ENCODE peak calls at places on chromosomes 2 and 18, in seven cellular contexts. U is hepatocyte, M is uterus, N is HFF-Myc, H is PC-3, Z is brain microvascular endothelial cell, T is A549. C is an unnamed sample.

GRCh38 chr2:73028841-73029240 is 42.7 kb downstream of the SFXN5 start:
- DNase-seq in U (no peak), M (no peak), N (no peak), H (no peak), Z (peak), T (no peak), C (no peak)

GRCh38 chr2:141392517-141393213 is 738.2 kb downstream of the LRP1B start:
- DNase-seq in U (peak), M (no peak), N (no peak), H (peak), Z (peak), T (peak), C (no peak)

GRCh38 chr2:231488331-231488730 is 24.0 kb upstream of the NCL start:
- DNase-seq in U (no peak), M (no peak), N (no peak), H (no peak), Z (no peak), T (no peak), C (no peak)

GRCh38 chr18:61972389-61973264 is 79.8 kb upstream of the RNF152 start:
- DNase-seq in U (no peak), M (no peak), N (no peak), H (no peak), Z (no peak), T (no peak), C (no peak)

GRCh38 chr2:234355052-234355720 is 141.7 kb downstream of the ARL4C start:
- DNase-seq in U (no peak), M (no peak), N (no peak), H (no peak), Z (no peak), T (no peak), C (no peak)

GRCh38 chr18:4352746-4353522 is 102.2 kb downstream of the DLGAP1 start:
- DNase-seq in U (peak), M (no peak), N (no peak), H (no peak), Z (no peak), T (no peak), C (no peak)

GRCh38 chr18:30929718-30930117 is 112.8 kb downstream of the DSC3 start:
- DNase-seq in U (no peak), M (no peak), N (no peak), H (no peak), Z (no peak), T (no peak), C (no peak)

GRCh38 chr18:44758821-44759624 is 78.3 kb downstream of the SETBP1 start:
- DNase-seq in U (no peak), M (no peak), N (no peak), H (no peak), Z (no peak), T (no peak), C (no peak)

GRCh38 chr2:166180951-166181812 is 53.4 kb upstream of the SCN1A start:
- DNase-seq in U (peak), M (no peak), N (peak), H (peak), Z (peak), T (peak), C (peak)

GRCh38 chr2:28833740-28834139 is 23.1 kb downstream of the SPDYA start:
- DNase-seq in U (no peak), M (no peak), N (no peak), H (no peak), Z (no peak), T (no peak), C (no peak)

GRCh38 chr18:46385124-46385523 is 271.9 kb downstream of the LOXHD1 start:
- DNase-seq in U (no peak), M (no peak), N (no peak), H (no peak), Z (no peak), T (no peak), C (no peak)

GRCh38 chr2:200396726-200397348 is 90.3 kb downstream of the SPATS2L start:
- DNase-seq in U (peak), M (no peak), N (no peak), H (peak), Z (no peak), T (no peak), C (no peak)

GRCh38 chr2:150271952-150272351 is 215.5 kb downstream of the RND3 start:
- DNase-seq in U (peak), M (no peak), N (no peak), H (peak), Z (peak), T (peak), C (no peak)

GRCh38 chr2:8016688-8017087 is 665.2 kb upstream of the ID2 start:
- DNase-seq in U (no peak), M (no peak), N (no peak), H (no peak), Z (no peak), T (no peak), C (no peak)

GRCh38 chr18:9068346-9068745 is 34.2 kb upstream of the NDUFV2 start:
- DNase-seq in U (peak), M (no peak), N (no peak), H (peak), Z (no peak), T (no peak), C (no peak)

GRCh38 chr2:938181-939005 is 12.3 kb upstream of the SNTG2 start:
- DNase-seq in U (no peak), M (no peak), N (no peak), H (no peak), Z (peak), T (no peak), C (no peak)

GRCh38 chr18:56255381-56255780 is 383.0 kb downstream of the TXNL1 start:
- DNase-seq in U (no peak), M (no peak), N (no peak), H (no peak), Z (no peak), T (no peak), C (no peak)

GRCh38 chr18:54878662-54879058 is 50.4 kb downstream of the RAB27B start:
- DNase-seq in U (no peak), M (no peak), N (no peak), H (no peak), Z (no peak), T (no peak), C (no peak)

GRCh38 chr2:73970850-73971471 is 13.7 kb upstream of the TET3 start:
- DNase-seq in U (no peak), M (peak), N (no peak), H (no peak), Z (no peak), T (no peak), C (no peak)

GRCh38 chr2:213649176-213649575 is 364.9 kb downstream of the SPAG16 start:
- DNase-seq in U (no peak), M (no peak), N (no peak), H (peak), Z (no peak), T (no peak), C (no peak)

GRCh38 chr2:232455426-232456255 is at the start of gene ALPI:
- DNase-seq in U (peak), M (no peak), N (no peak), H (no peak), Z (no peak), T (no peak), C (no peak)

GRCh38 chr2:71897145-71897495 is 250.5 kb downstream of the CYP26B1 start:
- DNase-seq in U (no peak), M (no peak), N (no peak), H (no peak), Z (no peak), T (no peak), C (no peak)

GRCh38 chr2:1210352-1210751 is 202.9 kb upstream of the TPO start:
- DNase-seq in U (no peak), M (no peak), N (no peak), H (no peak), Z (peak), T (no peak), C (no peak)

GRCh38 chr2:189555243-189555642 is 25.3 kb downstream of the SLC40A1 start:
- DNase-seq in U (peak), M (peak), N (no peak), H (peak), Z (peak), T (peak), C (no peak)

GRCh38 chr18:77131652-77132368 is 773 bp downstream of the MBP start:
- DNase-seq in U (peak), M (peak), N (no peak), H (peak), Z (no peak), T (peak), C (peak)

GRCh38 chr2:220011859-220012258 is 384.4 kb downstream of the SLC4A3 start:
- DNase-seq in U (no peak), M (no peak), N (no peak), H (no peak), Z (no peak), T (no peak), C (no peak)

GRCh38 chr2:141557329-141558098 is 573.3 kb downstream of the LRP1B start:
- DNase-seq in U (peak), M (no peak), N (peak), H (peak), Z (peak), T (peak), C (no peak)

GRCh38 chr2:117812443-117812842 is 2.0 kb upstream of the DDX18 start:
- DNase-seq in U (no peak), M (no peak), N (no peak), H (no peak), Z (no peak), T (no peak), C (no peak)

GRCh38 chr2:42931147-42931817 is 138.9 kb upstream of the HAAO start:
- DNase-seq in U (no peak), M (no peak), N (no peak), H (no peak), Z (no peak), T (peak), C (no peak)

GRCh38 chr2:62596061-62596658 is 90.2 kb upstream of the TMEM17 start:
- DNase-seq in U (no peak), M (no peak), N (peak), H (peak), Z (no peak), T (no peak), C (no peak)

GRCh38 chr2:216522892-216523502 is 24.4 kb downstream of the RPL37A start:
- DNase-seq in U (no peak), M (no peak), N (no peak), H (no peak), Z (no peak), T (no peak), C (no peak)

GRCh38 chr2:171163261-171163660 is 2.6 kb upstream of the TLK1 start:
- DNase-seq in U (no peak), M (no peak), N (no peak), H (no peak), Z (no peak), T (no peak), C (no peak)

GRCh38 chr2:242041816-242042215 is 172.3 kb downstream of the RTP5 start:
- DNase-seq in U (no peak), M (no peak), N (no peak), H (no peak), Z (no peak), T (no peak), C (no peak)
- TF ChIP-seq CTCF in U (no peak), M (no peak), N (no peak), H (no peak), Z (no peak), T (no peak), C (no peak)

GRCh38 chr18:23103449-23103848 is 31.8 kb upstream of the CABLES1 start:
- DNase-seq in U (no peak), M (no peak), N (no peak), H (no peak), Z (no peak), T (peak), C (no peak)

GRCh38 chr18:23107718-23108117 is 27.6 kb upstream of the CABLES1 start:
- DNase-seq in U (no peak), M (no peak), N (no peak), H (no peak), Z (peak), T (peak), C (no peak)

GRCh38 chr18:23105030-23105429 is 30.3 kb upstream of the CABLES1 start:
- DNase-seq in U (no peak), M (no peak), N (no peak), H (peak), Z (no peak), T (no peak), C (no peak)

GRCh38 chr18:23106575-23106974 is 28.7 kb upstream of the CABLES1 start:
- DNase-seq in U (peak), M (no peak), N (peak), H (peak), Z (peak), T (peak), C (no peak)

GRCh38 chr18:23105581-23106219 is 29.6 kb upstream of the CABLES1 start:
- DNase-seq in U (no peak), M (no peak), N (no peak), H (peak), Z (no peak), T (peak), C (no peak)
- TF ChIP-seq CTCF in U (no peak), M (no peak), N (no peak), H (no peak), Z (no peak), T (no peak), C (no peak)

GRCh38 chr2:21415234-21415633 is 291.5 kb downstream of the TDRD15 start:
- DNase-seq in U (no peak), M (no peak), N (no peak), H (no peak), Z (no peak), T (peak), C (no peak)
- TF ChIP-seq CTCF in U (no peak), M (no peak), N (no peak), H (no peak), Z (peak), T (no peak), C (no peak)

DNA sequence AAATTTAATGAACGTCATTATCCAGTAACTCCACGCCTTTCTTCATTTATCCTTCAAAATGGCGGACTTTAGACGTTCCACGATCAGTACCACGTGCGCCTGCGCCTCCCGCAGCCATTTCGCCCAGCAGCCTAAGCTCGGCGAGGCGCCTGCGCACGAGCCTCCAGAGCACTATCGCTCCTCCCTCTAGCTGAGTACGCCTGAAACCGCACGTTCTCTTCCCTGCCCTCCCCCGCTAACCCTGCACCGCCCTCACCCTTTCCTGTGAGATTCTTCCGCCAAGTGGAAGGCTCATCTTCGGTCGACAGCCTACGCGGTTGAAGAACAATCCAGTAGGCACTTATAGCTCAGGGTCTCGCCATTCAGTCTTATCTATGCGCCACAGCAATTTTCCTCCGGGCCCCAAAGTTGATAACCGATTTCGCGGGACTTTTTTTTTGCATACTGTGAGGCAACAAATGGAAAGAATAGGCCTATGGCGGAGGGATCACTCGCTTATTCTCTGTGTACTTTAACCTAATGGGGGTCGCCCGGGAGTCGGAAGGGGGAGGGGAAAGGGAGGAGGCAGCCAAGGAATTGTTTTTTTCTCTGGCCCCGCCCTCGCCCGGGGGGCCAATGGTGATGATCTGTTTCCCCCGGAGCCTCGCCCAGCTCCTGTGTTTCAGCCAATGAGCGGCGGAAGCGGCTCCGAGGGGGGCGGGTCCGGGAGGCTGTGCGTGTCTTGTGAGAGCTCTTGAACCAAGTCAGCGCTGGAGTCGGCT is at the start of gene KDM3A:
- DNase-seq in U (peak), M (peak), N (peak), H (peak), Z (peak), T (peak), C (peak)
- TF ChIP-seq CTCF in U (no peak), M (no peak), N (no peak), H (no peak), Z (no peak), T (no peak), C (no peak)

DNA sequence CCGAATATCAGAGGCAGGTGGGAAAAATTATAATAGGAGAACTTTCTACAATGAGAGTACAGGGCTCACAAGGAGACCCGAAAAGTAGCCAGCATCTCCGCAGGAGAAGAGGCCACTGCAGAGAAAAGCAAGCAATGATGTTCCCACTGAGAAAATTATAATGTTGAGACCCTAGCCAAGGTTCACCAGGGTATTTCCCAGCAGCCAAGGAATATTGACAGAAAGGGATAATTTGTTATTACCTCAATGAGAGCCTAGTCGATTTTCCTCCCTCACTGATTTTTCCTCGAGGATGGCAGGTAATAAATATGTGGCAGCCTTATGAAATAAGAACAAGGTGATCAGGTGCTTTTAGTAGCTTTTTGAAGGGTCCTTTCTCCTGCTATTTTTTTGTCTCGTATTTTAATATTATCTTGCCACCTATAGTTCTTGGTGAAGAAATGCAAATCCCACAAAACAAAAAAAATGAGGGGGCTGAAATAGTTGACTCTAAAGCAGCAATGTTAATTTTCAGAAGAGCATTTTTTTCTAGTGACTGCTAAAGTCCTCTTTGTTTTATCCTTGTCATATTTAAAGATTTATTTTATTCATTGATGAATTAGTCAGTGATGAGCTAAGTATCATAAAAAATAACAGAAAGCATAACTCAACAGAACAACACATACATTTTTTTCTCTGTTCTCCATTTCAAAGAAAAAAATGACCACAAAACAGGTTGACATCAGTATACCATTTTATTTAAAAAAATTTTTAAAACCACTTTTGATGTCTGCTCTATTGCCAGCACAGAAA is 215.4 kb downstream of the KCNE4 start:
- DNase-seq in U (no peak), M (no peak), N (no peak), H (no peak), Z (no peak), T (no peak), C (no peak)
- TF ChIP-seq CTCF in U (no peak), M (no peak), N (no peak), H (no peak), Z (no peak), T (no peak), C (no peak)

GRCh38 chr2:31349684-31350083 is 64.9 kb downstream of the XDH start:
- DNase-seq in U (no peak), M (no peak), N (no peak), H (no peak), Z (no peak), T (no peak), C (no peak)

GRCh38 chr2:31353121-31353520 is 61.4 kb downstream of the XDH start:
- DNase-seq in U (no peak), M (no peak), N (no peak), H (no peak), Z (no peak), T (no peak), C (no peak)

GRCh38 chr2:31349160-31349559 is 65.4 kb downstream of the XDH start:
- DNase-seq in U (no peak), M (no peak), N (no peak), H (no peak), Z (no peak), T (no peak), C (no peak)

GRCh38 chr2:31359229-31359628 is 55.3 kb downstream of the XDH start:
- DNase-seq in U (no peak), M (no peak), N (no peak), H (no peak), Z (no peak), T (no peak), C (no peak)

DNA sequence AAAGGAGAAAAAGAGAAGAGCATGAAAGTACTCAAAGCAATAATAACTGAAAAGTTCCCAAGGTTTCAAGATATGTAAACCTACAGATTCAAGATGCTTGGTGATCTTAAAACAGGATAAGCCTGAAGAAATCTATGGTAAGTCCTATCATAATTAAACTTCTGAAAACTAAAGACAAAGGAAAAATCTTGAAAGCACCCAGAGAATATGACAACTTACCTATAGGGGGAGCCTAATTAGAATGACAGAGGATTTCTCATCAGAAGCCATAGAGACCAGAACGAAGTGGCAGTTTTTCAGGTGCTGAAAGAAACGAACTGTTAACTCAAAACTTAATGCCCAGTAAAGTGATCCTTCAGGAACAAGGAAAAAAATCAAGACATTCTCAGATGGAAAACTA is 59.7 kb downstream of the XDH start:
- DNase-seq in U (no peak), M (no peak), N (no peak), H (peak), Z (no peak), T (peak), C (no peak)
- TF ChIP-seq CTCF in U (peak), M (no peak), N (peak), H (peak), Z (peak), T (peak), C (peak)

GRCh38 chr18:35904389-35905037 is 68.0 kb upstream of the RMP24 start:
- DNase-seq in U (no peak), M (no peak), N (no peak), H (no peak), Z (no peak), T (no peak), C (no peak)
- TF ChIP-seq CTCF in U (no peak), M (no peak), N (no peak), H (no peak), Z (no peak), T (no peak), C (no peak)